ENCODE peak calls at places on chromosomes 7 and 10, in seven cellular contexts. V is HCT116, N is SK-N-SH, L is K562, P is GM12878, C is HepG2, Q is H1. X is an unnamed sample.

GRCh38 chr7:143913945-143914615 is 12.1 kb upstream of the TCAF1 start:
- DNase-seq in P (no peak), N (no peak), C (peak), V (no peak), L (no peak), Q (no peak), X (no peak)

GRCh38 chr7:137563986-137564385 is 220.5 kb upstream of the PTN start:
- DNase-seq in V (no peak), N (no peak), P (no peak), Q (no peak), C (no peak), L (no peak), X (no peak)

GRCh38 chr7:14950013-14950412 is 47.5 kb upstream of the DGKB start:
- DNase-seq in V (peak), L (no peak), C (no peak), Q (no peak), N (no peak), P (no peak), X (no peak)

GRCh38 chr7:72183835-72184234 is 228.3 kb downstream of the CALN1 start:
- DNase-seq in Q (no peak), L (peak), C (peak), V (peak), N (peak), P (no peak), X (peak)

GRCh38 chr7:106166651-106167342 is 54.7 kb upstream of the SYPL1 start:
- DNase-seq in Q (no peak), N (peak), V (peak), C (peak), P (no peak), L (peak), X (peak)

GRCh38 chr7:155178096-155178495 is 108.0 kb downstream of the HTR5A start:
- DNase-seq in P (no peak), C (no peak), Q (no peak), N (no peak), L (no peak), V (no peak), X (no peak)

GRCh38 chr10:75883081-75883480 is 451.7 kb downstream of the LRMDA start:
- DNase-seq in V (no peak), N (no peak), Q (no peak), P (no peak), L (no peak), C (no peak), X (no peak)

GRCh38 chr7:151570366-151570915 is 50.7 kb upstream of the RHEB start:
- DNase-seq in C (no peak), Q (no peak), N (no peak), V (peak), P (no peak), L (no peak), X (no peak)

GRCh38 chr7:106613861-106614560 is 46.9 kb downstream of the CCDC71L start:
- DNase-seq in L (no peak), V (no peak), N (no peak), Q (no peak), C (no peak), P (no peak), X (no peak)

GRCh38 chr7:43535031-43535451 is 47.9 kb upstream of the STK17A start:
- DNase-seq in V (no peak), C (no peak), N (no peak), Q (no peak), P (no peak), L (no peak), X (no peak)

GRCh38 chr10:77383861-77384553 is 253.6 kb downstream of the KCNMA1 start:
- DNase-seq in Q (no peak), V (no peak), C (no peak), N (no peak), P (no peak), L (no peak), X (no peak)

GRCh38 chr7:142805350-142806020 is 34.7 kb downstream of the PRSS2 start:
- DNase-seq in V (no peak), C (no peak), Q (no peak), N (no peak), P (no peak), L (no peak), X (no peak)

GRCh38 chr10:59234194-59234593 is 57.8 kb downstream of the PHYHIPL start:
- DNase-seq in V (no peak), C (no peak), N (no peak), P (no peak), L (no peak), Q (no peak), X (no peak)

GRCh38 chr10:58266826-58267712 is 625 bp downstream of the IPMK start:
- DNase-seq in Q (no peak), P (no peak), C (peak), L (peak), N (peak), V (no peak), X (peak)

GRCh38 chr7:29508608-29509007 is 55.0 kb upstream of the PRR15 start:
- DNase-seq in V (no peak), C (no peak), Q (no peak), N (no peak), P (no peak), L (no peak), X (no peak)

GRCh38 chr7:100400656-100401055 is 27.4 kb downstream of the PILRA start:
- DNase-seq in V (peak), L (peak), N (peak), Q (no peak), C (peak), P (no peak), X (no peak)
- TF ChIP-seq JUND in V (no peak), L (peak), N (no peak), Q (no peak), C (no peak), P (no peak), X (no peak)

DNA sequence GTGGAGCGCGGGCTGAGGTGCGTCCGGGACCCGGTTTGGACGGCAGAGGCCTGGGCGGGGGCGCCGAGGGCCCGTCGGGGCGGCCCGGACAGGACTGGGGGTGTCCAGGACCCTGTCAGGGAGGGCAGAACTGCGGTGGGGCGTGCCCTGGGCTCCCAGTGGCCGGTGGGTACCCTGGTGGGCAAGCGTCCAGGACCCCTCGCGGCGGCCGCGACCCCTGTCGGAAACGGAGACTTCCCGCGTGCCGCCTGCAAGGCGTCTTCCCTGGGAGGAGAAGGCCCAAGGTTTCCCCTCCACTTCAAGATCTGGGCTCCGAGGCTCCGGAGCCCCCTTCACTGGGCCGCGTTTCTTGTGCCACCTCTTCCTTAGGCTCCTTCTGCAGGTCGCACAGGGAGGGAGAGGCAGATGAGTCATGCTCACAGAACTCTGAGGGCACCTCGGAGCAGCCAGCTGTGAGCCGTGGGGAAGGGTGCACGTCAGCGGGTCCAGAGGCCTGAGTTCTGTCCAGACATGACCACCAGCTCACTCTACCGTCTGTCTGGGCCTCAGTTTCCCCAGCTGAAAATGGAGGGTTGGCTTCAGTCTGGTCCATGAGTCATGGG is 536 bp downstream of the ALOX5 start:
- DNase-seq in N (no peak), C (no peak), L (no peak), P (no peak), V (no peak), Q (no peak), X (no peak)
- TF ChIP-seq JUND in N (no peak), C (no peak), L (no peak), P (no peak), V (no peak), Q (peak), X (no peak)

GRCh38 chr10:128629111-128630096 is 503.2 kb upstream of the MKI67 start:
- DNase-seq in L (peak), C (peak), V (peak), Q (no peak), N (no peak), P (no peak), X (no peak)
- TF ChIP-seq JUND in L (peak), C (no peak), V (peak), Q (no peak), N (no peak), P (no peak), X (no peak)

DNA sequence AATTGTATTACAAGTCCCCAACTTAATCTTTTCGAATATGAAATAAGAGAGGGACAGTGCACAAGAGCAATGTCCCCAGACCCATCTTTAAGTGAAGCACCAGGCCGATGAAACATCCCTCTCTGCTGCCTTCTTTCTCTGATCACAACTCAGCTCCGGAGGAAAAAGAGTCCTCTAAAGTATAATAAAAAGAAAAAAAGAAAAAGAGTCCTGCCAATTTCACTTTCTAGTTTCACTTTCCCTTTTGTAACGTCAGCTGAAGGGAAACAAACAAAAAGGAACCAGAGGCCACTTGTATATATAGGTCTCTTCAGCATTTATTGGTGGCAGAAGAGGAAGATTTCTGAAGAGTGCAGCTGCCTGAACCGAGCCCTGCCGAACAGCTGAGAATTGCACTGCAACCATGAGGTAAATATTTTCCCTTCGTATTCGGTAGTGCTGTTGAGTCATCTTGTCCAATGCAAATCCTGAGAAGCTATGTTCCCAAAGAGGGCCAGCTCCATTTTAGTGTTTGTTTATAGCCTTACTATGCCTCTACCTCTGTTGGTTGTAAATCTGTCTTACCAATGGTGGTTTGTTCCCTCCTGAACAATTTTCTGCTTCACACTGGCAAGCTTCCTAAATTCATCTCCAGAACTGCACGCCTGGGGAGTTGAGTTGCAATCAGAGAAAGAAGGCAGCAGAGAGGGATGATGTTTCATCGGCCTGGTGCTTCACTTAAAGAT is at the start of gene IFIT2:
- DNase-seq in C (peak), P (peak), V (no peak), N (no peak), L (peak), Q (no peak), X (peak)
- TF ChIP-seq JUND in C (no peak), P (no peak), V (peak), N (peak), L (no peak), Q (no peak), X (no peak)

GRCh38 chr10:114603303-114603702 is 54.8 kb downstream of the ABLIM1 start:
- DNase-seq in V (no peak), N (no peak), P (no peak), C (no peak), L (no peak), Q (no peak), X (no peak)

GRCh38 chr10:114607358-114607998 is 50.6 kb downstream of the ABLIM1 start:
- DNase-seq in P (no peak), N (no peak), C (no peak), Q (no peak), V (no peak), L (no peak), X (no peak)

GRCh38 chr10:114603943-114604342 is 54.1 kb downstream of the ABLIM1 start:
- DNase-seq in N (no peak), C (no peak), P (no peak), Q (no peak), L (peak), V (no peak), X (no peak)

GRCh38 chr10:114604357-114605129 is 53.5 kb downstream of the ABLIM1 start:
- DNase-seq in Q (no peak), C (no peak), N (no peak), P (no peak), V (no peak), L (no peak), X (no peak)

GRCh38 chr10:114605155-114605797 is 52.8 kb downstream of the ABLIM1 start:
- DNase-seq in P (no peak), L (no peak), V (no peak), Q (no peak), N (no peak), C (peak), X (no peak)
- TF ChIP-seq JUND in P (no peak), L (no peak), V (no peak), Q (no peak), N (no peak), C (no peak), X (no peak)